ENCODE peak calls at places on chromosome 16, in eight cellular contexts. T is heart right ventricle, B is HL-60, K is left ventricle myocardium superior, S is H54, F is mesendoderm, N is neural crest cell, P is aorta. R is an unnamed sample.

GRCh38 chr16:48820379-48820778 is 210.4 kb upstream of the N4BP1 start:
- DNase-seq in T (no peak), B (peak), K (no peak), S (no peak), F (no peak), N (no peak), P (no peak), R (no peak)

GRCh38 chr16:85557976-85558589 is 55.0 kb upstream of the GSE1 start:
- DNase-seq in T (no peak), B (no peak), K (no peak), S (no peak), F (peak), N (no peak), P (no peak), R (no peak)

GRCh38 chr16:69243479-69243878 is 56.5 kb downstream of the SNTB2 start:
- DNase-seq in T (no peak), B (no peak), K (no peak), S (no peak), F (no peak), N (no peak), P (no peak), R (no peak)

GRCh38 chr16:13070268-13070667 is 168.9 kb downstream of the SHISA9 start:
- DNase-seq in T (no peak), B (no peak), K (no peak), S (no peak), F (peak), N (no peak), P (no peak), R (no peak)

GRCh38 chr16:13099822-13100221 is 198.4 kb downstream of the SHISA9 start:
- DNase-seq in T (no peak), B (no peak), K (no peak), S (no peak), F (peak), N (no peak), P (no peak), R (no peak)

GRCh38 chr16:88549671-88550643 is 20.2 kb upstream of the ZC3H18 start:
- DNase-seq in T (no peak), B (no peak), K (no peak), S (no peak), F (no peak), N (no peak), P (no peak), R (no peak)

GRCh38 chr16:16071631-16072244 is 122.3 kb downstream of the ABCC1 start:
- DNase-seq in T (peak), B (no peak), K (peak), S (no peak), F (peak), N (no peak), P (no peak), R (no peak)

GRCh38 chr16:83717308-83717707 is 90.5 kb upstream of the HSBP1 start:
- DNase-seq in T (no peak), B (no peak), K (no peak), S (no peak), F (peak), N (no peak), P (no peak), R (no peak)

GRCh38 chr16:14003119-14003570 is 68.0 kb upstream of the MRTFB start:
- DNase-seq in T (peak), B (peak), K (peak), S (peak), F (peak), N (peak), P (peak), R (no peak)

GRCh38 chr16:59170065-59170712 is 436.1 kb upstream of the GOT2 start:
- DNase-seq in T (no peak), B (no peak), K (no peak), S (no peak), F (peak), N (no peak), P (no peak), R (no peak)